ENCODE peak calls at places on chromosomes 5 and 9, in ten cellular contexts. P is GM12892, H is mesenteric fat pad, Y is A549, B is HS-27A, R is HFF-Myc, K is NCI-H1105, A is astrocyte of the cerebellum, J is suprapubic skin, Q is RPMI7951. N is an unnamed sample.

GRCh38 chr9:16348531-16348930 is 521.9 kb downstream of the BNC2 start:
- DNase-seq in P (no peak), H (peak; percentile 47), Y (no peak), B (no peak), R (no peak), K (no peak), A (no peak), J (no peak), Q (no peak), N (no peak)

GRCh38 chr9:74887041-74887980 is at the start of gene TRPM6:
- DNase-seq in P (peak; percentile 10), H (peak; percentile 97), Y (peak; percentile 35), B (no peak), R (peak; percentile 32), K (peak; percentile 68), A (peak; percentile 36), J (peak; percentile 91), Q (peak; percentile 69), N (no peak)

GRCh38 chr9:97983524-97984187 is 515 bp downstream of the ANP32B start:
- DNase-seq in P (peak; percentile 42), H (peak; percentile 91), Y (peak; percentile 46), B (no peak), R (no peak), K (peak; percentile 21), A (no peak), J (peak; percentile 82), Q (peak; percentile 51), N (no peak)

GRCh38 chr9:136089697-136090045 is 5.4 kb downstream of the NACC2 start:
- DNase-seq in P (no peak), H (no peak), Y (no peak), B (no peak), R (no peak), K (no peak), A (peak; percentile 26), J (no peak), Q (peak; percentile 40), N (no peak)

GRCh38 chr9:81801190-81801589 is 111.8 kb upstream of the TLE1 start:
- DNase-seq in P (no peak), H (no peak), Y (no peak), B (no peak), R (no peak), K (no peak), A (no peak), J (no peak), Q (peak; percentile 30), N (no peak)

GRCh38 chr5:149598966-149599365 is 17.7 kb downstream of the ARHGEF37 start:
- DNase-seq in P (no peak), H (no peak), Y (no peak), B (no peak), R (no peak), K (no peak), A (no peak), J (no peak), Q (no peak), N (no peak)

GRCh38 chr9:91833096-91833877 is 116.7 kb downstream of the ROR2 start:
- DNase-seq in P (no peak), H (peak; percentile 84), Y (no peak), B (no peak), R (no peak), K (no peak), A (no peak), J (peak; percentile 72), Q (no peak), N (no peak)

GRCh38 chr9:15160673-15161072 is 146.3 kb downstream of the TTC39B start:
- DNase-seq in P (no peak), H (no peak), Y (no peak), B (no peak), R (peak; percentile 16), K (no peak), A (no peak), J (no peak), Q (peak; percentile 20), N (no peak)

GRCh38 chr5:163503106-163504090 is 2.0 kb upstream of the MAT2B start:
- DNase-seq in P (no peak), H (no peak), Y (peak; percentile 54), B (no peak), R (peak; percentile 88), K (no peak), A (no peak), J (no peak), Q (peak; percentile 83), N (no peak)

GRCh38 chr5:9545959-9546851 is at the start of gene SEMA5A:
- DNase-seq in P (peak; percentile 25), H (no peak), Y (no peak), B (peak; percentile 59), R (no peak), K (no peak), A (no peak), J (peak; percentile 86), Q (peak; percentile 70), N (no peak)

GRCh38 chr9:129671519-129671918 is 6.1 kb downstream of the PRRX2 start:
- DNase-seq in P (no peak), H (no peak), Y (no peak), B (no peak), R (no peak), K (no peak), A (no peak), J (no peak), Q (no peak), N (no peak)

GRCh38 chr9:133777111-133777791 is 39.1 kb upstream of the SARDH start:
- DNase-seq in P (no peak), H (no peak), Y (no peak), B (no peak), R (no peak), K (no peak), A (no peak), J (no peak), Q (no peak), N (no peak)

GRCh38 chr9:106035810-106036209 is 341.5 kb downstream of the TMEM38B start:
- DNase-seq in P (no peak), H (no peak), Y (no peak), B (no peak), R (no peak), K (no peak), A (no peak), J (no peak), Q (no peak), N (no peak)

GRCh38 chr5:178331491-178331981 is 98.9 kb upstream of the PHYKPL start:
- DNase-seq in P (no peak), H (no peak), Y (no peak), B (no peak), R (no peak), K (no peak), A (no peak), J (no peak), Q (peak; percentile 29), N (no peak)

GRCh38 chr5:155539958-155540595 is 526.5 kb downstream of the KIF4B start:
- DNase-seq in P (no peak), H (no peak), Y (no peak), B (no peak), R (no peak), K (peak; percentile 49), A (no peak), J (no peak), Q (no peak), N (no peak)

GRCh38 chr9:19998153-19998552 is 209.3 kb upstream of the SLC24A2 start:
- DNase-seq in P (no peak), H (no peak), Y (no peak), B (no peak), R (no peak), K (no peak), A (no peak), J (no peak), Q (peak; percentile 43), N (no peak)

GRCh38 chr9:113179839-113180238 is 29.0 kb downstream of the SLC31A2 start:
- DNase-seq in P (no peak), H (no peak), Y (no peak), B (no peak), R (no peak), K (no peak), A (no peak), J (no peak), Q (no peak), N (no peak)

GRCh38 chr9:95783426-95783975 is 92.0 kb upstream of the ERCC6L2 start:
- DNase-seq in P (no peak), H (no peak), Y (no peak), B (peak; percentile 12), R (no peak), K (no peak), A (peak; percentile 16), J (no peak), Q (peak; percentile 46), N (no peak)

GRCh38 chr5:40477856-40478546 is 201.7 kb upstream of the PTGER4 start:
- DNase-seq in P (no peak), H (no peak), Y (no peak), B (peak; percentile 88), R (no peak), K (no peak), A (no peak), J (no peak), Q (peak; percentile 87), N (peak; percentile 74)

GRCh38 chr9:126939821-126940221 is 25.2 kb downstream of the RALGPS1 start:
- DNase-seq in P (no peak), H (no peak), Y (peak; percentile 50), B (no peak), R (no peak), K (no peak), A (no peak), J (no peak), Q (no peak), N (no peak)

GRCh38 chr5:77076961-77077820 is 9.9 kb downstream of the ZBED3 start:
- DNase-seq in P (peak; percentile 82), H (peak; percentile 93), Y (peak; percentile 75), B (no peak), R (no peak), K (peak; percentile 44), A (no peak), J (no peak), Q (no peak), N (no peak)

GRCh38 chr9:108663381-108663876 is 192.4 kb downstream of the ACTL7B start:
- DNase-seq in P (no peak), H (no peak), Y (no peak), B (no peak), R (no peak), K (no peak), A (no peak), J (no peak), Q (no peak), N (no peak)

GRCh38 chr9:98481676-98482075 is 226.2 kb upstream of the TBC1D2 start:
- DNase-seq in P (no peak), H (no peak), Y (no peak), B (no peak), R (no peak), K (no peak), A (no peak), J (no peak), Q (peak; percentile 19), N (no peak)

GRCh38 chr5:72242796-72243475 is 77.1 kb downstream of the MRPS27 start:
- DNase-seq in P (no peak), H (no peak), Y (no peak), B (no peak), R (no peak), K (no peak), A (no peak), J (no peak), Q (peak; percentile 79), N (no peak)

GRCh38 chr9:121601234-121601633 is 50.2 kb upstream of the DAB2IP start:
- DNase-seq in P (no peak), H (no peak), Y (no peak), B (no peak), R (no peak), K (no peak), A (no peak), J (no peak), Q (peak; percentile 55), N (no peak)

GRCh38 chr9:33143241-33143642 is 23.9 kb downstream of the B4GALT1 start:
- DNase-seq in P (no peak), H (peak; percentile 24), Y (no peak), B (no peak), R (no peak), K (no peak), A (no peak), J (peak; percentile 47), Q (peak; percentile 56), N (no peak)

GRCh38 chr9:127887792-127888191 is 10.3 kb upstream of the AK1 start:
- DNase-seq in P (no peak), H (no peak), Y (no peak), B (no peak), R (no peak), K (no peak), A (no peak), J (no peak), Q (no peak), N (no peak)

GRCh38 chr9:130770679-130771442 is 64.2 kb upstream of the ABL1 start:
- DNase-seq in P (no peak), H (no peak), Y (peak; percentile 71), B (peak; percentile 68), R (peak; percentile 62), K (peak; percentile 34), A (peak; percentile 70), J (no peak), Q (peak; percentile 57), N (peak; percentile 18)

N was measured in Panc1.